ENCODE peak calls at places on chromosomes 11 and 22, in seven cellular contexts. H is endothelial cell of umbilical vein; I is right atrium auricular region; X is OCI-LY7; B is GM23248; T is naive thymus-derived CD4-positive, alpha-beta T cell; J is CD4-positive, CD25-positive, alpha-beta regulatory T cell. W is an unnamed sample.

GRCh38 chr11:11157201-11157600 is 195.8 kb downstream of the CSNK2A3 start:
- DNase-seq in J (peak; percentile 58), I (no peak), X (peak; percentile 40), T (peak; percentile 74), H (peak; percentile 6), B (peak; percentile 67), W (no peak)

GRCh38 chr22:45910928-45911467 is 66.0 kb downstream of the WNT7B start:
- DNase-seq in X (no peak), T (no peak), I (no peak), J (no peak), B (no peak), H (no peak), W (no peak)

GRCh38 chr22:47899894-47900293 is 1137.4 kb downstream of the TBC1D22A start:
- DNase-seq in X (no peak), H (no peak), B (no peak), J (no peak), I (peak; percentile 40), T (no peak), W (no peak)

GRCh38 chr22:36329217-36330078 is 58.3 kb downstream of the MYH9 start:
- DNase-seq in X (peak; percentile 5), H (peak; percentile 95), B (peak; percentile 72), I (peak; percentile 85), T (no peak), J (peak; percentile 43), W (peak; percentile 78)

GRCh38 chr11:126194121-126194543 is 17.3 kb downstream of the RPUSD4 start:
- DNase-seq in X (peak; percentile 49), T (peak; percentile 27), B (peak; percentile 72), I (no peak), H (peak; percentile 67), J (peak; percentile 19), W (no peak)

GRCh38 chr11:78574386-78575381 is at the start of gene NARS2:
- DNase-seq in J (peak; percentile 96), H (peak; percentile 97), X (peak; percentile 96), T (peak; percentile 97), B (peak; percentile 98), I (peak; percentile 98), W (peak; percentile 98)

GRCh38 chr11:84420261-84420660 is 1134.1 kb upstream of the CCDC90B start:
- DNase-seq in X (no peak), J (no peak), H (no peak), I (no peak), B (peak; percentile 47), T (no peak), W (no peak)

GRCh38 chr11:126776125-126776524 is 224.4 kb downstream of the KIRREL3 start:
- DNase-seq in X (no peak), I (no peak), H (no peak), B (no peak), T (no peak), J (no peak), W (no peak)

GRCh38 chr11:75474878-75475766 is 42.1 kb upstream of the KLHL35 start:
- DNase-seq in H (no peak), B (peak; percentile 39), I (no peak), X (peak; percentile 61), J (peak; percentile 61), T (peak; percentile 57), W (no peak)

GRCh38 chr11:22459053-22459452 is 120.9 kb downstream of the SLC17A6 start:
- DNase-seq in X (no peak), J (no peak), B (peak; percentile 53), I (no peak), H (peak; percentile 83), T (no peak), W (no peak)

GRCh38 chr11:87473174-87473573 is 435.4 kb downstream of the TMEM135 start:
- DNase-seq in B (peak; percentile 93), T (no peak), H (no peak), J (no peak), I (no peak), X (no peak), W (no peak)

GRCh38 chr22:35452810-35453743 is 53.1 kb downstream of the MCM5 start:
- DNase-seq in H (no peak), X (no peak), J (no peak), I (no peak), B (no peak), T (no peak), W (no peak)

GRCh38 chr11:92227233-92227593 is 2.6 kb downstream of the FAT3 start:
- DNase-seq in B (no peak), X (no peak), J (no peak), I (no peak), T (no peak), H (no peak), W (no peak)

GRCh38 chr11:13629752-13630151 is 38.7 kb upstream of the FAR1 start:
- DNase-seq in J (no peak), T (no peak), I (no peak), X (no peak), H (no peak), B (no peak), W (no peak)

GRCh38 chr11:57438345-57439280 is 11.7 kb upstream of the SLC43A3 start:
- DNase-seq in H (no peak), T (no peak), X (no peak), I (no peak), J (no peak), B (no peak), W (no peak)

DNA sequence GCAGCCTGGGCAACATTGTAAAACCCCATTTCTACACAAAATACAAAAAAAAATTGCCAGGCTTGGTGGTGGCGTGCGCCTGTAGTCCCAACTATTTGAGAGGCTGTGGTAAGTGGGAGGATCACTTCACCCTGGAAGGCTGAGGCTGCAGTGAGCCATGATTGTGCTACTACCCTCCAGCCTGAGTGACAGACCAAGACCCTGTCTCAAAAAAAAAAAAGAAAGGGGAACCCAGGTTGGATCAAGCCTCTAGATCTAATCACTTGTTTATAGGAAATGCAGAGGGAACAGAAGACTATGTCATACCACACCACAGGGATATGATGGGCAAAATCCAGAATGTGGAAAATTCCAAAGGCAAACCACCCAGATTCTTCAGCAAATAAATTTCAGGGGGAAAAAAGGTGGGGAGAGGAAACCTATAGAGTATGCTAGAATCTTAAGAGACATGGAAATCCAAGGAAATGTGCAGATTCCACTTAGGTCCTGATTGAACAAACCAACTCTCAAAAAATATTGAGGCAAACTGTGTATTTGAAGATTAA is 16.5 kb upstream of the MALAT1 start:
- DNase-seq in T (no peak), J (no peak), B (no peak), I (no peak), X (no peak), H (no peak), W (no peak)
- H3K4me1 ChIP-seq in T (peaks cover 4% of the 10 kb centered on the region), J (peaks cover 10% of the 10 kb centered on the region), B (peaks cover 69% of the 10 kb centered on the region), I (peaks cover 75% of the 10 kb centered on the region), X (peaks cover 28% of the 10 kb centered on the region), H (peaks cover 21% of the 10 kb centered on the region), W (peaks cover 82% of the 10 kb centered on the region)

GRCh38 chr11:73009972-73010371 is 132.1 kb downstream of the FCHSD2 start:
- DNase-seq in H (no peak), X (peak; percentile 42), T (no peak), B (no peak), J (no peak), I (no peak), W (no peak)
- H3K4me1 ChIP-seq in H (peaks cover 3% of the 10 kb centered on the region), X (no peaks in the 10 kb centered on the region), T (no peaks in the 10 kb centered on the region), B (peaks cover 13% of the 10 kb centered on the region), J (no peaks in the 10 kb centered on the region), I (peaks cover 9% of the 10 kb centered on the region), W (no peaks in the 10 kb centered on the region)

GRCh38 chr11:70842701-70843100 is 409.7 kb downstream of the SHANK2 start:
- DNase-seq in H (no peak), I (no peak), T (no peak), J (no peak), B (no peak), X (no peak), W (no peak)
- H3K4me1 ChIP-seq in H (no peaks in the 10 kb centered on the region), I (no peaks in the 10 kb centered on the region), T (no peaks in the 10 kb centered on the region), J (no peaks in the 10 kb centered on the region), B (no peaks in the 10 kb centered on the region), X (no peaks in the 10 kb centered on the region), W (no peaks in the 10 kb centered on the region)

DNA sequence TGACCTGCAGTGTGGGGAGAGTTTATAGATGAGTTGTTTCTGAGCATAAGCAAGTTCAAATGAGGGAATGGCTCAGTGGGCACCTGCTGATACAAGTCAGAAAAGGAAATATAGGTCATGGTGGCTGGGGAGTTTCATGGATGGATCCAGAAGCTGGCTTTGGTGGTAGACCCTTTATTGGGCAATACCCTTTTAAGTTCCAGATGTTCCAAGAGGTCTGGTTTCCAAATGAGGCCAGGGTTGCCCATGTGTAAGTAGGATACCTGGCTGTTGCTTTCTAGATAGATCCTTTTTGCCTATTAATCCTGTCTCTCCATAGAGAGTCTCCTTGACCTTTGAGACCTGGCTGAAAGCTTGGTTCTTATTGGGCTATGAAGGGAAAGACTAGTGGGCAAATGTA is 2.2 kb downstream of the STIM1 start:
- DNase-seq in J (no peak), B (no peak), X (no peak), I (no peak), H (no peak), T (no peak), W (no peak)
- H3K4me1 ChIP-seq in J (peaks cover 86% of the 10 kb centered on the region), B (peaks cover 17% of the 10 kb centered on the region), X (peaks cover 82% of the 10 kb centered on the region), I (peaks cover 55% of the 10 kb centered on the region), H (peaks cover 21% of the 10 kb centered on the region), T (peaks cover 69% of the 10 kb centered on the region), W (peaks cover 51% of the 10 kb centered on the region)

GRCh38 chr11:61024938-61025818 is 53.7 kb downstream of the CD6 start:
- DNase-seq in T (no peak), H (no peak), B (no peak), X (no peak), I (no peak), J (no peak), W (no peak)

GRCh38 chr11:61022311-61023085 is 51.0 kb downstream of the CD6 start:
- DNase-seq in B (no peak), J (no peak), X (no peak), H (no peak), T (no peak), I (no peak), W (no peak)

GRCh38 chr11:61021661-61022212 is 50.3 kb downstream of the CD6 start:
- DNase-seq in T (peak; percentile 95), H (no peak), X (peak; percentile 60), B (no peak), I (no peak), J (peak; percentile 91), W (no peak)

GRCh38 chr11:61025819-61026120 is 54.3 kb downstream of the CD6 start:
- DNase-seq in X (no peak), B (no peak), T (no peak), J (no peak), H (no peak), I (no peak), W (no peak)

DNA sequence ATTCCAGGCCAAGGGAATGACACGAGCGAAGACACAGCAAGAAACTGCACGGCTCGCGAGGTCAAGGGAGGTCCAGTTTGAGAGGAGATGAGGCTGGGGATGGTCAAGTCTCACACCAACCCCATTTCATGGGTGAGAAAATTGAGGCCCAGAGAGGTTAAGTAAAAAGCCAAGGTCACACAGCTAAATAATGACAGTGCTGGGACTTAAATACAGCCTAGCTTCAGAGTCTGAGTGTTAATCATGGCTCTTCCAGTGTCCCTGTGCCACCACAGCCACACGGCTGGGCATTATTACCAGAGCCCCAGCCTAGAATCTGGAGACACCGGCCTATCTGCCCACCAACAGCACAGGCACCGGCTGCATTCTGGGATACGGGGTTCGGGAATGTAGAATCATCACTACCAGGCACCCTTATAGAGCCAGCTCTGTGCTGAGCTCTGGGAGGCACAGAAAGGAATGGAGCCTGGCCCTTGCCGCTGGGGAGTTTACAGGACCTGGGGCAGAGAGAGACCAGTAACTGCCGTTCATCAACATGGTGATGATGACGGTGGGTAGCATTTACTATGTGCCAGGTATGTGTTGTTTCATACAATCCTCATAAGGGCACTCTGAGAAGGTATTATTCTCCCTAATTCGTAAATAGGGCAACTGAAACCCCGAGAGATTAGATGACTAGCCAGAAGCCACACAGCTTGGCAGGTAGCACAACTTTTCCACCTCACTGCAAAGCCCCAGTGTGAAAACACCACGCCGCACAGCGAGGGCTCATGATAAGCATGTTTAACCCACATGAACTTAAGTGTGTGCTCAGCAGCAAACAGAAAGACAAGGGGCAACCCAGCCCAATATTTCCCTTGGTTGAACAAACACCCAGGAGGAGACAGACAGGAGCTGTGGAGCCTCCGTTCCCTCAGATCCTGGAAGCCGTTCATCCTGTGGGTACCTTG is 51.9 kb downstream of the CD6 start:
- DNase-seq in H (no peak), J (peak; percentile 62), I (no peak), B (no peak), X (no peak), T (peak; percentile 65), W (no peak)
- H3K4me1 ChIP-seq in H (no peaks in the 10 kb centered on the region), J (peaks cover 70% of the 10 kb centered on the region), I (peaks cover 23% of the 10 kb centered on the region), B (no peaks in the 10 kb centered on the region), X (peaks cover 50% of the 10 kb centered on the region), T (peaks cover 65% of the 10 kb centered on the region), W (no peaks in the 10 kb centered on the region)